ENCODE peak calls at places on chromosomes 16 and 17, in eight cellular contexts. W is fibroblast of lung; F is nucleus accumbens; K is EH; N is activated gamma-delta T cell treated with anti-CD3 and anti-CD28 coated beads, Interleukin-2, amount 50 U/mL, for 16 hours; L is aorta; J is lung; O is stomach. I is an unnamed sample.

GRCh38 chr16:87897563-87898505 is 28.5 kb upstream of the SLC7A5 start:
- DNase-seq in J (no peak), O (no peak), K (no peak), L (no peak), W (peak; percentile 6), F (no peak), N (peak; percentile 37), I (no peak)

GRCh38 chr17:7380321-7380720 is 568 bp upstream of the TNK1 start:
- DNase-seq in K (peak; percentile 83), N (no peak), J (peak; percentile 62), F (no peak), O (peak; percentile 80), W (peak; percentile 30), L (peak; percentile 80), I (peak; percentile 53)

GRCh38 chr17:81867952-81868673 is 3.0 kb downstream of the ARHGDIA start:
- DNase-seq in K (no peak), O (no peak), W (no peak), J (no peak), L (no peak), F (no peak), N (no peak), I (no peak)

GRCh38 chr17:82356845-82357355 is 2.1 kb upstream of the TEX19 start:
- DNase-seq in W (no peak), L (no peak), K (no peak), F (no peak), N (no peak), O (no peak), J (peak; percentile 52), I (no peak)

GRCh38 chr16:56919099-56919800 is 12.7 kb upstream of the HERPUD1 start:
- DNase-seq in K (no peak), L (no peak), F (no peak), N (no peak), W (no peak), J (no peak), O (no peak), I (no peak)

GRCh38 chr17:75240394-75241142 is 20.8 kb downstream of the GGA3 start:
- DNase-seq in W (peak; percentile 24), J (no peak), O (no peak), F (no peak), N (no peak), K (peak; percentile 43), L (no peak), I (no peak)

GRCh38 chr17:40552806-40553693 is 12.2 kb downstream of the CCR7 start:
- DNase-seq in L (no peak), J (peak; percentile 17), F (no peak), W (peak; percentile 43), N (no peak), K (peak; percentile 53), O (peak; percentile 20), I (no peak)

GRCh38 chr17:10337976-10338375 is 34.8 kb downstream of the MYH13 start:
- DNase-seq in K (peak; percentile 63), W (no peak), L (no peak), N (no peak), J (no peak), O (no peak), F (no peak), I (no peak)

GRCh38 chr17:20273741-20274500 is 193.4 kb downstream of the LGALS9B start:
- DNase-seq in O (no peak), K (no peak), F (no peak), J (no peak), W (no peak), N (no peak), L (no peak), I (no peak)

GRCh38 chr16:88005148-88005547 is 53.9 kb downstream of the BANP start:
- DNase-seq in O (no peak), J (no peak), F (no peak), N (no peak), L (no peak), W (no peak), K (no peak), I (no peak)

GRCh38 chr17:1752425-1752941 is 9.4 kb upstream of the SERPINF1 start:
- DNase-seq in N (no peak), K (no peak), F (no peak), O (no peak), L (no peak), W (no peak), J (peak; percentile 61), I (no peak)

GRCh38 chr16:17404903-17405691 is 65.7 kb downstream of the XYLT1 start:
- DNase-seq in F (peak; percentile 93), L (peak; percentile 90), O (no peak), N (no peak), W (peak; percentile 88), K (peak; percentile 93), J (peak; percentile 30), I (peak; percentile 76)

GRCh38 chr17:15999974-16000827 is 577 bp downstream of the TTC19 start:
- DNase-seq in W (peak; percentile 39), N (peak; percentile 19), O (no peak), J (no peak), L (peak; percentile 59), F (peak; percentile 30), K (peak; percentile 52), I (no peak)

GRCh38 chr16:57723170-57723569 is 12.4 kb upstream of the KATNB1 start:
- DNase-seq in J (no peak), O (no peak), W (no peak), K (peak; percentile 12), L (no peak), N (no peak), F (no peak), I (no peak)

GRCh38 chr17:63545302-63545928 is 4.9 kb upstream of the DCAF7 start:
- DNase-seq in L (no peak), F (no peak), O (no peak), J (no peak), K (no peak), N (no peak), W (no peak), I (no peak)

GRCh38 chr16:4412854-4413253 is 3.5 kb downstream of the CORO7 start:
- DNase-seq in L (peak; percentile 9), N (no peak), W (no peak), O (no peak), J (no peak), K (no peak), F (no peak), I (no peak)

GRCh38 chr17:28563475-28563874 is 7.8 kb downstream of the PIGS start:
- DNase-seq in N (no peak), K (peak; percentile 89), W (peak; percentile 69), F (no peak), J (no peak), O (no peak), L (no peak), I (no peak)

GRCh38 chr16:65781363-65781762 is 585.1 kb upstream of the CDH5 start:
- DNase-seq in O (no peak), F (no peak), K (peak; percentile 7), J (no peak), N (no peak), L (no peak), W (peak; percentile 61), I (no peak)

GRCh38 chr17:58304735-58305486 is 23.7 kb downstream of the TSPOAP1 start:
- DNase-seq in K (no peak), L (no peak), O (peak; percentile 18), F (no peak), J (no peak), W (no peak), N (no peak), I (no peak)

GRCh38 chr17:80261159-80261894 is 675 bp downstream of the RNF213 start:
- DNase-seq in O (peak; percentile 49), J (peak; percentile 51), F (peak; percentile 54), N (peak; percentile 48), W (peak; percentile 29), K (peak; percentile 87), L (peak; percentile 74), I (peak; percentile 20)

GRCh38 chr17:50426814-50427787 is 1.1 kb downstream of the ACSF2 start:
- DNase-seq in F (no peak), W (peak; percentile 17), L (no peak), J (peak; percentile 41), K (peak; percentile 55), N (no peak), O (peak; percentile 56), I (no peak)

GRCh38 chr16:53052519-53053501 is at the start of gene CHD9NB:
- DNase-seq in W (peak; percentile 92), F (no peak), O (no peak), K (peak; percentile 89), L (no peak), N (no peak), J (peak; percentile 49), I (peak; percentile 84)

GRCh38 chr16:23699100-23699499 is 13.9 kb downstream of the ERN2 start:
- DNase-seq in W (no peak), F (no peak), O (peak; percentile 82), J (peak; percentile 41), L (no peak), N (no peak), K (no peak), I (no peak)

GRCh38 chr17:41547921-41548843 is 20.1 kb upstream of the KRT19 start:
- DNase-seq in F (no peak), N (peak; percentile 36), O (peak; percentile 79), K (peak; percentile 99), W (peak; percentile 100), L (peak; percentile 94), J (peak; percentile 70), I (peak; percentile 88)

GRCh38 chr16:86540894-86541293 is 14.1 kb downstream of the MTHFSD start:
- DNase-seq in F (no peak), L (no peak), O (no peak), N (no peak), J (no peak), W (no peak), K (no peak), I (no peak)

GRCh38 chr16:17476414-17477259 is 5.9 kb upstream of the XYLT1 start:
- DNase-seq in O (peak; percentile 54), N (no peak), L (no peak), J (no peak), K (peak; percentile 77), W (peak; percentile 74), F (no peak), I (peak; percentile 53)

GRCh38 chr16:65309294-65309850 is 187.5 kb upstream of the CDH11 start:
- DNase-seq in N (no peak), F (no peak), L (no peak), O (no peak), K (no peak), W (no peak), J (no peak), I (no peak)

GRCh38 chr16:21104124-21104860 is 46.4 kb downstream of the DNAH3 start:
- DNase-seq in J (no peak), O (no peak), N (no peak), L (no peak), F (no peak), K (peak; percentile 80), W (peak; percentile 90), I (no peak)

GRCh38 chr17:76674600-76674999 is 31.0 kb upstream of the ST6GALNAC1 start:
- DNase-seq in K (no peak), N (no peak), F (no peak), W (no peak), L (no peak), J (no peak), O (no peak), I (no peak)

GRCh38 chr17:2693561-2694380 is 17.8 kb downstream of the CLUH start:
- DNase-seq in N (no peak), J (no peak), L (peak; percentile 47), W (no peak), K (no peak), O (no peak), F (no peak), I (no peak)

GRCh38 chr16:14071576-14072271 is 605 bp downstream of the MRTFB start:
- DNase-seq in W (peak; percentile 13), L (peak; percentile 65), F (no peak), N (no peak), O (no peak), K (peak; percentile 6), J (no peak), I (no peak)

GRCh38 chr16:55502801-55503366 is 6.0 kb upstream of the LPCAT2 start:
- DNase-seq in L (peak; percentile 88), W (peak; percentile 97), O (peak; percentile 97), J (peak; percentile 79), N (no peak), K (peak; percentile 79), F (peak; percentile 89), I (peak; percentile 97)

GRCh38 chr17:44763170-44763569 is 4.4 kb downstream of the ADAM11 start:
- DNase-seq in J (no peak), F (no peak), N (no peak), L (no peak), O (no peak), K (no peak), W (no peak), I (no peak)

GRCh38 chr16:75263963-75264445 is 12.6 kb upstream of the BCAR1 start:
- DNase-seq in L (peak; percentile 69), K (peak; percentile 68), W (no peak), N (no peak), O (no peak), J (no peak), F (no peak), I (no peak)